ENCODE peak calls at places on chromosomes 1 and 21, in eight cellular contexts. One of them, this sample, is unnamed. For H3K27me3, the result is how much of the 10 kb centered on the place peaks cover.

GRCh38 chr1:145871994-145872411 is 13.1 kb upstream of the PIAS3 start:
- DNase-seq in heart right ventricle: peak
- DNase-seq in tibial nerve: peak
- DNase-seq in suprapubic skin: no peak
- DNase-seq in AG04450: no peak
- DNase-seq in IMR-90: peak
- DNase-seq in body of pancreas: no peak
- DNase-seq in astrocyte: peak
- DNase-seq in this sample: peak

GRCh38 chr1:156176610-156177210 is 17.2 kb upstream of the SLC25A44 start:
- DNase-seq in heart right ventricle: no peak
- DNase-seq in tibial nerve: no peak
- DNase-seq in suprapubic skin: no peak
- DNase-seq in AG04450: no peak
- DNase-seq in IMR-90: no peak
- DNase-seq in body of pancreas: no peak
- DNase-seq in astrocyte: no peak
- DNase-seq in this sample: no peak

GRCh38 chr1:150931773-150932172 is 5.6 kb downstream of the SETDB1 start:
- DNase-seq in heart right ventricle: no peak
- DNase-seq in tibial nerve: no peak
- DNase-seq in suprapubic skin: no peak
- DNase-seq in AG04450: no peak
- DNase-seq in IMR-90: peak
- DNase-seq in body of pancreas: no peak
- DNase-seq in astrocyte: peak
- DNase-seq in this sample: peak

GRCh38 chr1:2446394-2446793 is 29.7 kb upstream of the PLCH2 start:
- DNase-seq in heart right ventricle: no peak
- DNase-seq in tibial nerve: no peak
- DNase-seq in suprapubic skin: no peak
- DNase-seq in AG04450: no peak
- DNase-seq in IMR-90: no peak
- DNase-seq in body of pancreas: no peak
- DNase-seq in astrocyte: no peak
- DNase-seq in this sample: no peak

GRCh38 chr1:234973426-234974250 is 155.0 kb downstream of the TOMM20 start:
- DNase-seq in heart right ventricle: no peak
- DNase-seq in tibial nerve: no peak
- DNase-seq in suprapubic skin: peak
- DNase-seq in AG04450: no peak
- DNase-seq in IMR-90: no peak
- DNase-seq in body of pancreas: no peak
- DNase-seq in astrocyte: no peak
- DNase-seq in this sample: no peak

GRCh38 chr1:234719454-234720258 is 109.7 kb upstream of the IRF2BP2 start:
- DNase-seq in heart right ventricle: no peak
- DNase-seq in tibial nerve: no peak
- DNase-seq in suprapubic skin: no peak
- DNase-seq in AG04450: no peak
- DNase-seq in IMR-90: no peak
- DNase-seq in body of pancreas: peak
- DNase-seq in astrocyte: no peak
- DNase-seq in this sample: no peak

GRCh38 chr21:19049567-19049966 is 646.0 kb upstream of the TMPRSS15 start:
- DNase-seq in heart right ventricle: no peak
- DNase-seq in tibial nerve: no peak
- DNase-seq in suprapubic skin: no peak
- DNase-seq in AG04450: no peak
- DNase-seq in IMR-90: no peak
- DNase-seq in body of pancreas: no peak
- DNase-seq in astrocyte: no peak
- DNase-seq in this sample: no peak

GRCh38 chr1:234915923-234916675 is 212.5 kb downstream of the TOMM20 start:
- DNase-seq in heart right ventricle: no peak
- DNase-seq in tibial nerve: no peak
- DNase-seq in suprapubic skin: no peak
- DNase-seq in AG04450: no peak
- DNase-seq in IMR-90: no peak
- DNase-seq in body of pancreas: peak
- DNase-seq in astrocyte: no peak
- DNase-seq in this sample: no peak

GRCh38 chr1:234893725-234894630 is 234.7 kb downstream of the TOMM20 start:
- DNase-seq in heart right ventricle: no peak
- DNase-seq in tibial nerve: no peak
- DNase-seq in suprapubic skin: no peak
- DNase-seq in AG04450: no peak
- DNase-seq in IMR-90: peak
- DNase-seq in body of pancreas: peak
- DNase-seq in astrocyte: peak
- DNase-seq in this sample: peak

GRCh38 chr21:24225432-24225831 is 1381.8 kb downstream of the MRPL39 start:
- DNase-seq in heart right ventricle: no peak
- DNase-seq in tibial nerve: no peak
- DNase-seq in suprapubic skin: no peak
- DNase-seq in AG04450: peak
- DNase-seq in IMR-90: peak
- DNase-seq in body of pancreas: no peak
- DNase-seq in astrocyte: peak
- DNase-seq in this sample: no peak

GRCh38 chr21:34144224-34144623 is 70.8 kb downstream of the MRPS6 start:
- DNase-seq in heart right ventricle: no peak
- DNase-seq in tibial nerve: no peak
- DNase-seq in suprapubic skin: no peak
- DNase-seq in AG04450: no peak
- DNase-seq in IMR-90: no peak
- DNase-seq in body of pancreas: no peak
- DNase-seq in astrocyte: no peak
- DNase-seq in this sample: no peak

GRCh38 chr1:1098656-1099425 is 17.0 kb downstream of the C1orf159 start:
- DNase-seq in heart right ventricle: no peak
- DNase-seq in tibial nerve: no peak
- DNase-seq in suprapubic skin: no peak
- DNase-seq in AG04450: no peak
- DNase-seq in IMR-90: no peak
- DNase-seq in body of pancreas: no peak
- DNase-seq in astrocyte: no peak
- DNase-seq in this sample: no peak

GRCh38 chr1:238690415-238690814 is 696.0 kb upstream of the CHRM3 start:
- DNase-seq in heart right ventricle: no peak
- DNase-seq in tibial nerve: no peak
- DNase-seq in suprapubic skin: no peak
- DNase-seq in AG04450: no peak
- DNase-seq in IMR-90: peak
- DNase-seq in body of pancreas: no peak
- DNase-seq in astrocyte: peak
- DNase-seq in this sample: peak

GRCh38 chr1:61183471-61184034 is 101.2 kb downstream of the NFIA start:
- DNase-seq in heart right ventricle: peak
- DNase-seq in tibial nerve: peak
- DNase-seq in suprapubic skin: no peak
- DNase-seq in AG04450: no peak
- DNase-seq in IMR-90: peak
- DNase-seq in body of pancreas: peak
- DNase-seq in astrocyte: no peak
- DNase-seq in this sample: peak

GRCh38 chr1:47444578-47445465 is 7.0 kb downstream of the FOXD2 start:
- DNase-seq in heart right ventricle: peak
- DNase-seq in tibial nerve: no peak
- DNase-seq in suprapubic skin: no peak
- DNase-seq in AG04450: no peak
- DNase-seq in IMR-90: peak
- DNase-seq in body of pancreas: peak
- DNase-seq in astrocyte: no peak
- DNase-seq in this sample: peak

GRCh38 chr1:47442202-47442601 is 4.4 kb downstream of the FOXD2 start:
- DNase-seq in heart right ventricle: no peak
- DNase-seq in tibial nerve: no peak
- DNase-seq in suprapubic skin: no peak
- DNase-seq in AG04450: no peak
- DNase-seq in IMR-90: no peak
- DNase-seq in body of pancreas: no peak
- DNase-seq in astrocyte: no peak
- DNase-seq in this sample: no peak

GRCh38 chr1:47442844-47443529 is 5.1 kb downstream of the FOXD2 start:
- DNase-seq in heart right ventricle: no peak
- DNase-seq in tibial nerve: no peak
- DNase-seq in suprapubic skin: no peak
- DNase-seq in AG04450: no peak
- DNase-seq in IMR-90: no peak
- DNase-seq in body of pancreas: no peak
- DNase-seq in astrocyte: no peak
- DNase-seq in this sample: no peak

GRCh38 chr1:47444317-47444577 is 6.4 kb downstream of the FOXD2 start:
- DNase-seq in heart right ventricle: no peak
- DNase-seq in tibial nerve: no peak
- DNase-seq in suprapubic skin: no peak
- DNase-seq in AG04450: no peak
- DNase-seq in IMR-90: no peak
- DNase-seq in body of pancreas: no peak
- DNase-seq in astrocyte: no peak
- DNase-seq in this sample: no peak

GRCh38 chr1:47443530-47444316 is 5.9 kb downstream of the FOXD2 start:
- DNase-seq in heart right ventricle: no peak
- DNase-seq in tibial nerve: no peak
- DNase-seq in suprapubic skin: no peak
- DNase-seq in AG04450: no peak
- DNase-seq in IMR-90: no peak
- DNase-seq in body of pancreas: no peak
- DNase-seq in astrocyte: no peak
- DNase-seq in this sample: no peak
- H3K27me3 ChIP-seq in heart right ventricle: half or more
- H3K27me3 ChIP-seq in tibial nerve: half or more
- H3K27me3 ChIP-seq in suprapubic skin: half or more
- H3K27me3 ChIP-seq in AG04450: half or more
- H3K27me3 ChIP-seq in IMR-90: half or more
- H3K27me3 ChIP-seq in body of pancreas: half or more
- H3K27me3 ChIP-seq in astrocyte: half or more
- H3K27me3 ChIP-seq in this sample: half or more

DNA sequence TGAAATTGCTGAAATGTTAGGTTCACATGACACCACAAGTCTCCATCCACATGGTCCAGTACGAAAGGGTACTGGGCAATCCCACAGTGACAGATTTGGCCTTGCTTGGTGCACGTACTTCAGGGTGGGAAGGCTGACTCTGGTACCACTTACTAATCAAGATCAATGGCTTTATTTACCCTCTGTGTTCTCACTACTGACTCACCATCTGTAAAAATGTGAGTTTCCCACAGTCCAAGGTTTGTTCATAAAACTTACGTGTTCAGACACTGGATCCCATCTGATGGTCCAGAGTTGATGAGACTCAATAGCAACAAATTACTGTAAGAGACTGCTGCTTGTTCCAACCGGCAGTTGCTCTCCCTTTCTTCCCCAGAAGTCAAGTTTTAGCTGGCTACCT is 231.7 kb downstream of the LMX1A start:
- DNase-seq in heart right ventricle: no peak
- DNase-seq in tibial nerve: no peak
- DNase-seq in suprapubic skin: no peak
- DNase-seq in AG04450: no peak
- DNase-seq in IMR-90: no peak
- DNase-seq in body of pancreas: no peak
- DNase-seq in astrocyte: no peak
- DNase-seq in this sample: no peak
- H3K27me3 ChIP-seq in heart right ventricle: under half
- H3K27me3 ChIP-seq in tibial nerve: under half
- H3K27me3 ChIP-seq in suprapubic skin: under half
- H3K27me3 ChIP-seq in AG04450: under half
- H3K27me3 ChIP-seq in IMR-90: under half
- H3K27me3 ChIP-seq in body of pancreas: under half
- H3K27me3 ChIP-seq in astrocyte: under half
- H3K27me3 ChIP-seq in this sample: half or more

DNA sequence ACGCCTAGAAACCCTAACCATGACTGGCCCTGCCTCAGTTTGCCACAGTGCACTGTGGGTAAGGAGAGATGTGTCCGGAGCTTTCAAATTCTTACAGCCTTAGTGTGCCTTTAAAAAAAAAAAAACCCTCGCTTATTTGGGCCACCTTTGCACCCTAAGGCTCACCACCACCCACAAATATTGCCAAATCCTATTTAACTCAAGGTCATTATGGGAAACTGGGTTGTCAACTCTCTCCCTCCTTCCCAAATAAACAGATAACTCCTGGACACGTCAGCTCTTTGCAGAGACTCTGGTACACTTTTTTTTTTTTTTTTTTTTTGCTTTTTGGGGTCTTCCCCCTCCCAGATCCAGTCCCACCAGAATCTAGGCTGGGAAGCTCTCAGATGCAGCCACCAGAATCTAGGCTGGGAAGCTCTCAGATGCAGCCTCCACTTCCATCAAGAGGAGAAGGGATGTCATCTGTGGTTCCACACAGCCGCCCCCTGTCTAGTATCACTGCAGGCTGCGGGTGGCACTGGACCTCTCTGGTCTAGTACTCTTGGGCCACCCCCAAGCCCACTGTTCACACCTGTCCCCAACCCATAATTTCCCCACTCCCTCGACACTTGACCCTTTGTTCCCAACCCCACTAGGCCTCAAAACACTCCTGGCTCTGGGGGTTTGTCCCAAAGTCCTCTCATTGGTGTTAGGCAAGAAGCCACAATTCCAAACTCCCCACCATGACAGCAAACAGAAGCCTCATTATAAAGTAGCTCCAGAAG is 3.4 kb downstream of the DHRS3 start:
- DNase-seq in heart right ventricle: no peak
- DNase-seq in tibial nerve: no peak
- DNase-seq in suprapubic skin: no peak
- DNase-seq in AG04450: no peak
- DNase-seq in IMR-90: no peak
- DNase-seq in body of pancreas: peak
- DNase-seq in astrocyte: no peak
- DNase-seq in this sample: no peak
- H3K27me3 ChIP-seq in heart right ventricle: under half
- H3K27me3 ChIP-seq in tibial nerve: under half
- H3K27me3 ChIP-seq in suprapubic skin: under half
- H3K27me3 ChIP-seq in AG04450: under half
- H3K27me3 ChIP-seq in IMR-90: under half
- H3K27me3 ChIP-seq in body of pancreas: under half
- H3K27me3 ChIP-seq in astrocyte: under half
- H3K27me3 ChIP-seq in this sample: under half

GRCh38 chr21:31870472-31870871 is 2.3 kb upstream of the HUNK start:
- DNase-seq in heart right ventricle: no peak
- DNase-seq in tibial nerve: no peak
- DNase-seq in suprapubic skin: no peak
- DNase-seq in AG04450: no peak
- DNase-seq in IMR-90: no peak
- DNase-seq in body of pancreas: peak
- DNase-seq in astrocyte: no peak
- DNase-seq in this sample: no peak
- H3K27me3 ChIP-seq in heart right ventricle: under half
- H3K27me3 ChIP-seq in tibial nerve: under half
- H3K27me3 ChIP-seq in suprapubic skin: under half
- H3K27me3 ChIP-seq in AG04450: under half
- H3K27me3 ChIP-seq in IMR-90: under half
- H3K27me3 ChIP-seq in body of pancreas: under half
- H3K27me3 ChIP-seq in astrocyte: under half
- H3K27me3 ChIP-seq in this sample: under half